ENCODE peak calls at places on chromosomes 2 and 18, in eight cellular contexts. J is stomach, F is endothelial cell of umbilical vein, E is ovary, Z is endodermal cell, M is SK-N-SH, Q is H9, N is DND-41. A is an unnamed sample. For H3K4me1, the result is how much of the 10 kb centered on the place peaks cover.

GRCh38 chr2:110885256-110885655 is 152.9 kb downstream of the ACOXL start:
- DNase-seq in J (no peak), F (no peak), E (no peak), Z (no peak), M (no peak), Q (no peak), N (no peak), A (no peak)

GRCh38 chr2:106191511-106192016 is 2.5 kb downstream of the UXS1 start:
- DNase-seq in J (no peak), F (no peak), E (no peak), Z (peak), M (no peak), Q (no peak), N (no peak), A (no peak)

GRCh38 chr2:22035333-22035964 is 911.7 kb downstream of the TDRD15 start:
- DNase-seq in J (no peak), F (no peak), E (no peak), Z (no peak), M (peak), Q (no peak), N (no peak), A (peak)

GRCh38 chr18:79589601-79590091 is 90.0 kb upstream of the CTDP1 start:
- DNase-seq in J (no peak), F (no peak), E (peak), Z (no peak), M (no peak), Q (no peak), N (no peak), A (no peak)

GRCh38 chr2:223720367-223720766 is 117.0 kb downstream of the AP1S3 start:
- DNase-seq in J (no peak), F (no peak), E (no peak), Z (no peak), M (no peak), Q (no peak), N (no peak), A (no peak)

GRCh38 chr2:224948859-224949258 is 93.4 kb downstream of the DOCK10 start:
- DNase-seq in J (no peak), F (peak), E (no peak), Z (no peak), M (no peak), Q (no peak), N (no peak), A (no peak)

GRCh38 chr2:216539791-216540241 is 41.2 kb downstream of the RPL37A start:
- DNase-seq in J (peak), F (peak), E (peak), Z (no peak), M (peak), Q (no peak), N (no peak), A (peak)

GRCh38 chr2:25711641-25712369 is 38.4 kb upstream of the DTNB start:
- DNase-seq in J (no peak), F (no peak), E (no peak), Z (no peak), M (no peak), Q (no peak), N (no peak), A (no peak)

GRCh38 chr2:36356990-36357505 is 1.5 kb downstream of the CRIM1 start:
- DNase-seq in J (no peak), F (peak), E (no peak), Z (peak), M (peak), Q (no peak), N (no peak), A (no peak)

GRCh38 chr2:106781196-106781595 is 104.8 kb downstream of the ST6GAL2 start:
- DNase-seq in J (no peak), F (no peak), E (no peak), Z (no peak), M (no peak), Q (no peak), N (no peak), A (no peak)

GRCh38 chr18:8050616-8051314 is 483.6 kb downstream of the PTPRM start:
- DNase-seq in J (no peak), F (no peak), E (no peak), Z (no peak), M (no peak), Q (no peak), N (no peak), A (no peak)

GRCh38 chr18:8056723-8057122 is 489.6 kb downstream of the PTPRM start:
- DNase-seq in J (no peak), F (no peak), E (no peak), Z (no peak), M (no peak), Q (no peak), N (no peak), A (no peak)

GRCh38 chr18:8051388-8051787 is 484.3 kb downstream of the PTPRM start:
- DNase-seq in J (no peak), F (no peak), E (no peak), Z (no peak), M (no peak), Q (no peak), N (no peak), A (no peak)

GRCh38 chr18:8049147-8049546 is 482.0 kb downstream of the PTPRM start:
- DNase-seq in J (no peak), F (peak), E (no peak), Z (no peak), M (no peak), Q (no peak), N (no peak), A (no peak)

GRCh38 chr18:8052237-8052701 is 485.2 kb downstream of the PTPRM start:
- DNase-seq in J (no peak), F (no peak), E (no peak), Z (no peak), M (no peak), Q (no peak), N (peak), A (no peak)
- TF ChIP-seq CTCF in J (no peak), F (no peak), E (no peak), Z (peak), M (no peak), Q (peak), N (peak), A (peak)

DNA sequence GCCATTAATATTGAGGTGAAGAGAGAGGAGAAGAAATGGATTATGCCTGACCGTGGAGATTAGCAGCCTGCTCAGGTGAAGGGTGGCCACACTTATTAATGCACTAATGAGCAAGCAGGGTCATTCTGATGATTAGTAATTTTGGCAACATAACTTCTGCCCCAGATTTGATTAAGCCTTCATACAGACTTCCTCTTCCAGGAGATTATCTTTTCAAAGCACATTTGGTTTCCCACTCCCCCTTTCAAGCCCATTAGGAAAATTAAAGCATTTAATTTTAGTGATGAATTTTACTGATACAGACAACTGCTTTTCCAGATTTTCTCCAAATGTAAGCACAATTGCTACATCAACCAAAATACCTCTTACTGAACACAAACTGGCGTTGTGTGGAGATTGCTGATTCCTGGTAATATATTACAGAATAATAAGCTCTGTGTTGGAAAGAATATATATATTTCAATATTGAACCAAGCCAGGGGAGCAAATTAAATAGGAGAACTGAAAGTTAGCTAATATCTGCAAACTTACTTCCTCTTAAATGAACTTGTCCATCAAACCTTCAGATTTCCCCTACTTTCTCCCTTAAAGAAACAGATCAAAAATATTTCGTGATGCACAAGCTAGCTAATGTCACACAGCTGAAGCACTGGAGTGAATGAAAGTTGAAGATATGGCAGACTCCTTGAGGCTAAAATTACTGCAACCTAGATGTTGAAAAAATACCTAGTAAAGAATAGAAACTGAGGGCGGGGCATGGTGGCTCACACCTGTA is 140.8 kb downstream of the FAM210A start:
- DNase-seq in J (no peak), F (no peak), E (no peak), Z (no peak), M (peak), Q (no peak), N (no peak), A (no peak)
- H3K27ac ChIP-seq in J (no peak), F (no peak), E (no peak), Z (peak), M (peak), Q (no peak), N (no peak), A (peak)

GRCh38 chr2:16972276-16972675 is 306.6 kb upstream of the CYRIA start:
- DNase-seq in J (no peak), F (no peak), E (no peak), Z (no peak), M (no peak), Q (no peak), N (no peak), A (no peak)

GRCh38 chr2:16973586-16974274 is 308.1 kb upstream of the CYRIA start:
- DNase-seq in J (no peak), F (no peak), E (no peak), Z (no peak), M (no peak), Q (no peak), N (no peak), A (no peak)

DNA sequence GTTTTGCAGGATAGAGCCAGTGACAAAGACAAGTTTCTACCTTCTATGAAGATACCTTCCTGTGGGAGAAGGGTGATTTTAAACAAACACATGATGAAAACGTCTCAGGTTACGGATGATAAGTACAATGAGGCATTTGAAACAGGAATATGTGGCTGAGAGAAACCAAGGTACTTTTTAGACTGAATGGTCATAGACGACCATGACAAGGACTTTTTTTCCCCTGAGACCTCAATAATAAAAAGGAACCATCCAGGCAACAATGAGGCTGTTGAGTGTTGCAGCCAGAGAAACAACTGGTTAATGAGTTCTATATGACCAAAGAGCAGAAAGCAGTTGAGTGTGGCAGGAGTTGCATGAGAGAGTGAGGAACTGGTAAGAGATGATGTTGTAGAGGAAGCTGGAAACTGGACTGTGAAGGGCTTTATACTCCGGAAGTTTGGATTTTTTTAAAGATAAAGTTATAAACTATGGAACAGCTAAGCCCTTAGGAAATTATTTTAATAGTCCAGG is 306.1 kb upstream of the CYRIA start:
- DNase-seq in J (no peak), F (no peak), E (no peak), Z (no peak), M (no peak), Q (no peak), N (no peak), A (no peak)
- H3K4me1 ChIP-seq in J (under half), F (under half), E (under half), Z (under half), M (under half), Q (under half), N (under half), A (under half)

DNA sequence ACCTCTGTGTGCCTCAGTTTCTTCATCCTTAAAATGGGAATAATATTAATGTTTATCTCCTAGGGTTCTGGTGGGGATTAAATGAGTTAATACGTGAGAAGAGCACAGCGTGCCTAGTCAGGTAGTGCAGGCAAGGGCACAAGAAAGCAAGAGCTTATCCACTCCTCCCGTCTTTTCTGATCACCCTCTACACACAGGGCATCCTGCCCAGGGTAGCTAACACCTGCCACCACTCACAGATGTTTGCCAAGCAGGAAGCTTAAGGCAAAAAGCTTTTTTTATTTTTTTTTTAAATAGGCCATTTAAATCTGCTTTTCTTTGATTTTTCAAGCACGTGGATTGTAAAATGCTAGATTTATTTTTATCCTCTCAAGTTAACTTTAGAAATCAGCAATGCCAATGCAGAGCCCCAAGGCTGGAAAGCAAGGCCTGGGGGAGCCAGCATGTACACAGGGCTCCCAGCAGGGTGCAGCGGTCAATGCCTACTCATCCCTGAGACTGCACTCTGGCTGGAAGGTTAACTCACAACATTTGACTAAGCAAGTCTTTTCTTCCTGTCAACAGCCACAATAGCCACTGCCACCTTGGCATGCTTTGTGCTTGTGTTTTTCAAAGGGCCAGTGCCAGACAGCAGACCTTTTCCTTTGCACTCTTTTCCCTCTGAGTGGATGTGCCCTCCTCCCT is 86.5 kb upstream of the ACAA2 start:
- DNase-seq in J (no peak), F (no peak), E (no peak), Z (no peak), M (peak), Q (no peak), N (no peak), A (no peak)
- TF ChIP-seq CTCF in J (no peak), F (no peak), E (no peak), Z (peak), M (no peak), Q (peak), N (no peak), A (no peak)

GRCh38 chr2:72533767-72534166 is 292.1 kb downstream of the EXOC6B start:
- DNase-seq in J (no peak), F (peak), E (no peak), Z (no peak), M (no peak), Q (no peak), N (no peak), A (no peak)

GRCh38 chr2:72538486-72538885 is 287.3 kb downstream of the EXOC6B start:
- DNase-seq in J (no peak), F (no peak), E (no peak), Z (no peak), M (no peak), Q (no peak), N (no peak), A (no peak)

GRCh38 chr2:72543527-72544216 is 282.2 kb downstream of the EXOC6B start:
- DNase-seq in J (no peak), F (peak), E (no peak), Z (no peak), M (no peak), Q (no peak), N (no peak), A (no peak)

GRCh38 chr2:72544554-72544953 is 281.3 kb downstream of the EXOC6B start:
- DNase-seq in J (no peak), F (no peak), E (no peak), Z (no peak), M (no peak), Q (no peak), N (no peak), A (no peak)

DNA sequence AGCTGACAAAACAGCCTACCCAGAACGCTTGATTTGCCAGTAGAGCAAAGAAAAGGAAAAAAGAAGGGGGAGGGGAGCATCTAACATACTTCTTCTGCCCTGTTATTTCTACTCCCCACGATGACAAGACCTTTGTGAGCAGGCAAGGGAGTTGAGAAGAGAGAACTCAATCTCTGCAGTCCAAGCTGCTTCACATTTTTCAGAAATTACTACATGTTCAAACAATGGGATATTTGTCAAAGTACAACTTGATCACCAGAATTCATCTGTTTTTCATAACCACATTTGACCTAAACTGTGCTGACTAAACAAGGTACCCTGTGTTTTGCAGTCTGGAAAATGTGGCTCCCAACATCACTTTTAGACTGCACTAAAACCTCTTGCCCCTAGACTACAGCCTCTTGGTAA is 286.7 kb downstream of the EXOC6B start:
- DNase-seq in J (no peak), F (no peak), E (no peak), Z (no peak), M (no peak), Q (no peak), N (no peak), A (no peak)
- H3K27ac ChIP-seq in J (no peak), F (no peak), E (no peak), Z (peak), M (no peak), Q (no peak), N (no peak), A (no peak)

GRCh38 chr2:113182471-113183260 is 8.9 kb downstream of the PSD4 start:
- DNase-seq in J (no peak), F (no peak), E (no peak), Z (no peak), M (no peak), Q (no peak), N (no peak), A (no peak)
- H3K4me1 ChIP-seq in J (half or more), F (under half), E (under half), Z (under half), M (under half), Q (under half), N (under half), A (under half)

DNA sequence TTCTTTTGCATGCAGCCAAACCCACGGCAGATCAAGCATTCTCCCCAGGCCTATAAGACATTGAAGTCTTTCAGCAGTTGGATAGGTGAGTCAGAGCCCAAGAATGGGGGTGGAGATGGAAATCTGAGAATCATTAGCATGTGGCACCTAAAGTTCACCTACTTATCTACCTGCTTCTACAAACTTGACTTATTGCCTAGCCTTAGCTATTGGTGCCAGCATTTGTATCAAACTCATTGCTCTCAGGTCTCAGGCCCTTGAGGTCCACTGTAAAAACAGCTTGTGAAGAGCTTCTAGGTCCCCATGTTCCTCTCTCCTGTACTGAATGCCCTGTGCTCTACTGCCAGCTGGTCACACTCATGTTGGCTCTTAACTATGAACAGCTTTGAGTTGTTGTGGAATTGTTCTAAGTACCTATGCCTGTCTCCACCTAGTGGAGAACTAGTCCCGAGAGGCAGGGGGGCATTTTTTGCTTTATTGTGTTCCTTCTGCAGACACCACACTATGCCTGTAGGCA is 278.4 kb upstream of the SPRED2 start:
- DNase-seq in J (peak), F (no peak), E (no peak), Z (peak), M (no peak), Q (peak), N (no peak), A (no peak)
- TF ChIP-seq CTCF in J (no peak), F (no peak), E (no peak), Z (peak), M (peak), Q (peak), N (peak), A (no peak)

GRCh38 chr18:9335255-9336045 is 877 bp downstream of the TWSG1 start:
- DNase-seq in J (no peak), F (peak), E (no peak), Z (no peak), M (no peak), Q (no peak), N (peak), A (no peak)
- H3K27ac ChIP-seq in J (peak), F (peak), E (peak), Z (no peak), M (peak), Q (no peak), N (peak), A (peak)

GRCh38 chr2:230422149-230422548 is 6.1 kb downstream of the SP100 start:
- DNase-seq in J (no peak), F (no peak), E (no peak), Z (no peak), M (no peak), Q (no peak), N (no peak), A (no peak)
- H3K4me1 ChIP-seq in J (half or more), F (under half), E (under half), Z (under half), M (under half), Q (under half), N (under half), A (half or more)